ENCODE peak calls at places on chromosomes 16 and 17, in six cellular contexts. N, K, I, J, Y and E are unnamed samples.

GRCh38 chr16:30767767-30768465 is 5.8 kb downstream of the RNF40 start:
- DNase-seq in N (peak; percentile 24), K (no peak), I (no peak), J (no peak), Y (no peak), E (no peak)

GRCh38 chr17:7196651-7197050 is 17.5 kb upstream of the ASGR1 start:
- DNase-seq in N (no peak), K (no peak), I (no peak), J (no peak), Y (no peak), E (no peak)

GRCh38 chr16:8262299-8262698 is 328.0 kb downstream of the TMEM114 start:
- DNase-seq in N (no peak), K (no peak), I (no peak), J (no peak), Y (no peak), E (no peak)

GRCh38 chr17:69672924-69673323 is 258.4 kb downstream of the MAP2K6 start:
- DNase-seq in N (no peak), K (no peak), I (no peak), J (peak; percentile 54), Y (no peak), E (no peak)

GRCh38 chr17:33657181-33657580 is 364.1 kb upstream of the ASIC2 start:
- DNase-seq in N (no peak), K (no peak), I (no peak), J (peak; percentile 10), Y (no peak), E (no peak)

GRCh38 chr17:40622509-40622928 is 25.1 kb downstream of the SMARCE1 start:
- DNase-seq in N (no peak), K (no peak), I (no peak), J (no peak), Y (no peak), E (no peak)

GRCh38 chr16:89779917-89780316 is 36.5 kb downstream of the FANCA start:
- DNase-seq in N (no peak), K (no peak), I (no peak), J (no peak), Y (no peak), E (no peak)

GRCh38 chr16:24753437-24753836 is 24.0 kb downstream of the TNRC6A start:
- DNase-seq in N (no peak), K (peak; percentile 18), I (no peak), J (no peak), Y (no peak), E (no peak)

GRCh38 chr17:29573558-29573870 is 5.0 kb downstream of the TP53I13 start:
- DNase-seq in N (no peak), K (no peak), I (no peak), J (no peak), Y (no peak), E (no peak)

GRCh38 chr16:87392823-87393679 is 915 bp downstream of the MAP1LC3B start:
- DNase-seq in N (peak; percentile 65), K (peak; percentile 12), I (no peak), J (peak; percentile 69), Y (peak; percentile 61), E (peak; percentile 69)

GRCh38 chr17:13510062-13510461 is 91.7 kb downstream of the HS3ST3A1 start:
- DNase-seq in N (no peak), K (no peak), I (no peak), J (no peak), Y (no peak), E (peak; percentile 67)

GRCh38 chr16:89925596-89926079 is 2.5 kb downstream of the TUBB3 start:
- DNase-seq in N (no peak), K (no peak), I (no peak), J (peak; percentile 58), Y (no peak), E (peak; percentile 57)

GRCh38 chr16:88636488-88637265 is 1.7 kb upstream of the IL17C start:
- DNase-seq in N (no peak), K (no peak), I (no peak), J (no peak), Y (no peak), E (no peak)

GRCh38 chr16:931171-931570 is 39.6 kb downstream of the LMF1 start:
- DNase-seq in N (no peak), K (no peak), I (no peak), J (no peak), Y (no peak), E (no peak)

GRCh38 chr17:73533127-73533526 is 111.1 kb downstream of the SDK2 start:
- DNase-seq in N (no peak), K (no peak), I (no peak), J (no peak), Y (no peak), E (peak; percentile 63)

GRCh38 chr16:11165894-11166665 is 89.9 kb downstream of the SOCS1 start:
- DNase-seq in N (no peak), K (no peak), I (no peak), J (no peak), Y (no peak), E (no peak)

GRCh38 chr17:76170114-76170513 is 29.1 kb upstream of the FOXJ1 start:
- DNase-seq in N (no peak), K (no peak), I (no peak), J (no peak), Y (no peak), E (no peak)

GRCh38 chr17:82094931-82095776 is 2.9 kb downstream of the FASN start:
- DNase-seq in N (no peak), K (no peak), I (no peak), J (no peak), Y (no peak), E (no peak)